ENCODE peak calls at places on chromosome 16, in four cellular contexts. T is GM12878, Y is OCI-LY7, Z is RWPE2. R is an unnamed sample.

GRCh38 chr16:70683146-70683944 is 2.5 kb downstream of the MTSS2 start:
- DNase-seq in T (no peak), Y (no peak), Z (no peak), R (peak; percentile 83)

GRCh38 chr16:21645261-21645721 is 7.1 kb downstream of the IGSF6 start:
- DNase-seq in T (peak; percentile 69), Y (peak; percentile 86), Z (no peak), R (no peak)

GRCh38 chr16:767743-768235 is 7.3 kb downstream of the MSLN start:
- DNase-seq in T (no peak), Y (no peak), Z (no peak), R (no peak)

GRCh38 chr16:52469775-52470174 is 77.2 kb downstream of the TOX3 start:
- DNase-seq in T (no peak), Y (no peak), Z (no peak), R (no peak)

GRCh38 chr16:81661082-81661481 is 118.0 kb upstream of the PLCG2 start:
- DNase-seq in T (no peak), Y (no peak), Z (no peak), R (no peak)

GRCh38 chr16:23694707-23695373 is 16.2 kb downstream of the PLK1 start:
- DNase-seq in T (no peak), Y (peak; percentile 86), Z (no peak), R (no peak)

GRCh38 chr16:69107311-69107962 is 2.0 kb downstream of the HAS3 start:
- DNase-seq in T (no peak), Y (no peak), Z (no peak), R (no peak)

GRCh38 chr16:28181557-28181914 is 30.2 kb downstream of the XPO6 start:
- DNase-seq in T (no peak), Y (no peak), Z (no peak), R (no peak)

GRCh38 chr16:65745-66144 is 6.7 kb downstream of the RHBDF1 start:
- DNase-seq in T (no peak), Y (peak; percentile 80), Z (peak; percentile 73), R (no peak)

DNA sequence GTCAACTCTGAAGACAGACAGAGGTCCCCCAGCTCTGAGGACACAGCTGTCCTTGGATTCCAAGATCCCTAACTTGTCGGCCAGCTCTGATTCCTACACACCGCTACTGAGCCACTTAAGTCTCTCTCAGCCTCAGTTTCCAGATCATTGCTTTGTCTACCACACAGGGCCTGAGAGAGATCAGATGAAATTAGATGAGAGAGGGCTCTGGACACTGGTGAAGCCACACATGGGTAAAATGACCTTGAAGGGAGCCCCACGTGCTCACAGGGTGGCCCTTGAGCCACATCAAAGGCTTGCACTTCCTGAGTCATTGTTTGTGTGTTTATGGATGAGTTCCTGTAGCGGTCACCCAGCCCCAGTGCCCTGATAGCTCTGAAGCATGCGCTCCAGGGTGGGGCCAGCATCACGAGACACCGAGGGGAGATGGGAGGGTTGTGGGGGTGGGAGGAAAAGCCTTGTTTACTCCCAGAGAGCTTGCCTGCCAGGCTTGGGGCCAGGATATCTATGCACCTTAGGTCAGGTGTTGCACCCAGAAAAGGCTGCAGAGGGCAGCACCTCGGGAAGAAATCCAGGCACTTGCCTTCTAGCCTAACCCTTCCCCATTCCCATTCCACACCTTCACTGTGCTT is 32.7 kb upstream of the SLC6A2 start:
- DNase-seq in T (no peak), Y (peak; percentile 9), Z (no peak), R (no peak)
- TF ChIP-seq CTCF in T (no peak), Y (peak; percentile 59), Z (peak; percentile 34), R (peak; percentile 18)

DNA sequence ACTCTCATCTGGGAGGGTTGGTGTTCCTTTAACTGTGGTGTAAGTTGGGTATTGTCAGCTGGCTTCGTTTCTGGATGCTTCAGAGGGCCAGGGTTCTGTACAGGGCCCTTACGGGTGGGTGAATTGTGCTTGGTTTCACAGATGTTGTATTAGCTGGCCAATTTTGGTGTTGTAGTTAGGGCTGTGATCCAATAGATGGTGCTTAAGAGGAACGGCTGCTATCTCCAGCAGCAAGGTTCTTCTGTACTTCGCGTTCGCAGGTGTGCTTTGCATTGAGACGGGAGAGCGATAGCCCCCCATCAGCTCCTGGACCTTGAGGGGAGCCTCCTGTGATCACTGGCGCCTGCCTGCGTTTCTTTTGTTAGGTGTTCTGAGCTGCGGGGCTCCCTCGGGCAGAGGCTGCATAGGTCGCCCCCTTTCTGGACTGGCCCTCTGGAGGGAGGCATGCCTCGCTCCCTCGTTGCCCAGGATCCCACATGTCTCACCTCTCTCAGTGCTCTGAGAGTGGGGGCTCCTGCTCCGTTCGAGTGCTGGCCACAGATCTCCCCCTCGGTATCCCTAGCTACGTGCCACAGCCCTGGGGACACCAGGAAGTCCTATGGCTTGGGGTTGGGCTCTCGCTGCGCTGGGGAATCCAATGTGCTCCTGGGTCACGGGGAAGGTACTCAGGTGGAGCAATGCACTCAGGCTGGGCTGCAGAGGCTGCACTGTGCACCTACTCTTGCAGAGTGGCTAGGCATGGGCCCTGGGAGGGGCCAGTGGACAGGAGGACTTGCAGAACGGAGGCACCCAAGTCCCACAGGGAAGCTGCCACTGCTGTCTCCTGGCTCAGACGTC is 844 bp upstream of the PRDM7 start:
- DNase-seq in T (no peak), Y (peak; percentile 68), Z (no peak), R (no peak)
- TF ChIP-seq CTCF in T (no peak), Y (peak; percentile 61), Z (no peak), R (peak; percentile 53)

GRCh38 chr16:66928702-66929388 is 3.5 kb upstream of the RRAD start:
- DNase-seq in T (no peak), Y (peak; percentile 29), Z (no peak), R (no peak)
- TF ChIP-seq CTCF in T (peak; percentile 30), Y (peak; percentile 68), Z (peak; percentile 16), R (peak; percentile 73)

DNA sequence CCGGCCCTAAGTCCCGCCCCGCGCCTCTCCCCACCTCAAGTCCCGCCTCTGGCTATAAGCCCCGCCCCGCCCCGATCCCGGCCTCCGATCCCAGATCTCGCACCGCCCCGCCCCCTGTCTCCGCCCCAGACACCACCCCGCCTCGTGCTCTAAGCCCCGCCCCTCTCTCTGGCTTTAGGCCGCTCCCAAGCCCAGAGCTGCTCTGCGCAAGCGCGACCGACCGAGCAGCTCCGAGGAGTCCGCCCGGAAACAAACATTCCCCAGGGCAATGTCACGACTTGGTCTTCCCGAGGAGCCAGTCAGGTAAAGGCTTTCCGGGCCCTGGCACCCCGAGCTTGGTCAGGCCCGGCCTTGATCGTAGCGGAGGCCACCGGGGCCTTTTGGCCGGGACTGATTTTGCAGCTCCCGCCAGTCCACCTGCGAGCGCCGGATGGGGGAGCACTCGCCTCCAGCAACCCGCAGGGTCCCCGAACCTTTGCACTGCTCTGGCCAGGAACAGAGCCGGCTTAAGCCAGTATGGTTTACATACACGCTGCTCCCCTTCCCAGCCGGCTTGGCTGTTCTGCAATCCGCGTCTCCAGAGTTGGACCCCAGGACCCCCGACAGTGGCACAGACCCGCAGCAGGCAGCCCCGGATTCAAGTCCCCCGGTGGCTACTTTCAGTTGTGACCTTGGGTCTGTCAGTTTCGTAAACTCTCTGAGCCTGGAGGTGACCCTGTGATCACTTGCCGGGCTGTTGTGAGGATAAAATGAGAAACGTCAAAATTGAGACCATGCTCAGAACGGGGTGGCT is at the start of gene NUDT7:
- DNase-seq in T (peak; percentile 76), Y (peak; percentile 96), Z (peak; percentile 99), R (peak; percentile 99)
- TF ChIP-seq CTCF in T (peak; percentile 20), Y (peak; percentile 67), Z (peak; percentile 27), R (peak; percentile 62)

GRCh38 chr16:87368029-87368765 is 15.4 kb downstream of the FBXO31 start:
- DNase-seq in T (no peak), Y (peak; percentile 19), Z (no peak), R (peak; percentile 4)
- TF ChIP-seq CTCF in T (no peak), Y (no peak), Z (no peak), R (no peak)

R was measured in chondrocyte.